ENCODE peak calls at places on chromosomes 11 and 22, in four cellular contexts. O, C, Q and J are unnamed samples.

GRCh38 chr11:20077973-20078372 is 82.3 kb downstream of the DBX1 start:
- DNase-seq in C (no peak), O (no peak), Q (no peak), J (no peak)

GRCh38 chr11:75320643-75321042 is 30.8 kb downstream of the ARRB1 start:
- DNase-seq in Q (no peak), O (no peak), C (no peak), J (no peak)

GRCh38 chr11:35116762-35117588 is 22.0 kb upstream of the CD44 start:
- DNase-seq in Q (no peak), O (no peak), C (no peak), J (no peak)

GRCh38 chr11:49995559-49995958 is 13.2 kb upstream of the OR4C12 start:
- DNase-seq in C (peak), O (peak), Q (no peak), J (peak)

GRCh38 chr22:47395481-47395880 is 633.0 kb downstream of the TBC1D22A start:
- DNase-seq in O (no peak), C (no peak), Q (no peak), J (peak)

GRCh38 chr11:35260342-35260985 is 121.5 kb downstream of the CD44 start:
- DNase-seq in Q (no peak), O (no peak), C (no peak), J (peak)

GRCh38 chr11:121297872-121298271 is 5.3 kb downstream of the SC5D start:
- DNase-seq in Q (no peak), C (no peak), O (no peak), J (no peak)

GRCh38 chr11:10693509-10694071 is at the start of gene IRAG1:
- DNase-seq in O (no peak), C (no peak), Q (no peak), J (no peak)

GRCh38 chr22:43418079-43418825 is 6.4 kb downstream of the MPPED1 start:
- DNase-seq in C (no peak), Q (no peak), O (no peak), J (no peak)

GRCh38 chr11:114077482-114078305 is 18.2 kb downstream of the ZBTB16 start:
- DNase-seq in O (no peak), C (no peak), Q (no peak), J (no peak)

DNA sequence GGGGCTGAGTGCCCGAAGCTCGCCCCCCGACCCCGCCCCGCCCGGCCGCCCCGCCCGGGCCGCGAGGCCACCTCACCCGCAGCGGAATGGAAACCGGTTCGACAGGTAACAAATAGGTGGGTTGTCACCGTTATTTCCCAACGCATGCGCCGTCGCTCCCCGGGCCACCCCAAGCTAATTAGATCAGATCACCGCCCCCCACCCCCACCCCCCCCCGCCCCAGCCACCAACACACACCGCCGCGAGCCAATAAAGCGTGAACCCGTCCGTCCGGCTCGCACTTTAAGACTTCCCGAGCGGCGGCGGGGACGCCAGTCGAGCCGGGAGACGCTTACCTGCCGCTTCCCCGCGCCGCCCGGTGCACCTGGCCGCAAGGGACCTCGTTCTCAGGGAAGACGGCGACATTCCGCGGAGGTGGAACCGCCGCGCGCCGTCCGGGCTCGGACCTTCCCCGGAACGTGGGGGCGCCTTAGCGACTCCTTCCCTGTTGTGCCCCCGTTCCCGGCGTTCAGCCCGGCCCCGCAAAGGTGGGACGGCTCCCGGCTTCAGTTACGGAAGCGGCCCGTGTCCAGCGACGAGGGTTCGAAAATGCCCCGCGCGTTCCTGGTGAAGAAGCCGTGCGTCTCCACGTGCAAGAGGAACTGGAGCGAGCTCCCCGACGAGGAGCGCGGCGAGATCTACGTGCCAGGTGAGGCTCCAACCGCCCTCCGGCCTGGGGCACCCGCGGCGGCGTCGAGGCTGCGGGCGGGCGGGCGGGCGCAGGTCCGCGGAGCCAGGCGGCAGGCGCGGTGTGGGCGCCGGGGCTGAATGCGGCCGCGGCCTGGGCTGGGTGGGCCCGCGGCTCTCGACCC is at the start of gene OVOL1:
- DNase-seq in O (no peak), Q (no peak), C (no peak), J (no peak)
- TF ChIP-seq POLR2AphosphoS2 in O (no peak), Q (no peak), C (no peak), J (no peak)

DNA sequence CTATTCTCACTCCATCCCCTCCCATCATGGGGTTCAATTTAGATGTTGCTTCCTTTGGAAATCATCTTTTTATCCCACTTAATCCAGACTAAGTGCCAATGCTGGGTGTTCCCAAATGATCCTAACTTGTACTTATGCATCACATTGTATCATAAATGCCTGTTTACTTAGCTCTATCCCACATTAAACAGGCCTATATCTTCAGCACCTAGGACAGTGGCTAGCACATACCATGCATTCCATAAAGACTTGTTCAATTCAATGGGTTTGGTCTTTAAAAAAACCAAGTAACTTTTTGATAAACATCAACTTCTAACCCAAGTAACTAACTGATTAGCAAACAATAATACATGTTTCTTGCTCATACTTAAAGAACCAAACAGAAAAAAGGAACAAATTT is 40.6 kb downstream of the RSF1 start:
- DNase-seq in C (peak), Q (no peak), O (no peak), J (peak)
- TF ChIP-seq REST in C (peak), Q (peak), O (peak), J (peak)

GRCh38 chr11:83061883-83062282 is 9.8 kb downstream of the RAB30 start:
- DNase-seq in Q (peak), O (no peak), C (no peak), J (no peak)
- TF ChIP-seq POLR2AphosphoS2 in Q (no peak), O (no peak), C (no peak), J (no peak)

DNA sequence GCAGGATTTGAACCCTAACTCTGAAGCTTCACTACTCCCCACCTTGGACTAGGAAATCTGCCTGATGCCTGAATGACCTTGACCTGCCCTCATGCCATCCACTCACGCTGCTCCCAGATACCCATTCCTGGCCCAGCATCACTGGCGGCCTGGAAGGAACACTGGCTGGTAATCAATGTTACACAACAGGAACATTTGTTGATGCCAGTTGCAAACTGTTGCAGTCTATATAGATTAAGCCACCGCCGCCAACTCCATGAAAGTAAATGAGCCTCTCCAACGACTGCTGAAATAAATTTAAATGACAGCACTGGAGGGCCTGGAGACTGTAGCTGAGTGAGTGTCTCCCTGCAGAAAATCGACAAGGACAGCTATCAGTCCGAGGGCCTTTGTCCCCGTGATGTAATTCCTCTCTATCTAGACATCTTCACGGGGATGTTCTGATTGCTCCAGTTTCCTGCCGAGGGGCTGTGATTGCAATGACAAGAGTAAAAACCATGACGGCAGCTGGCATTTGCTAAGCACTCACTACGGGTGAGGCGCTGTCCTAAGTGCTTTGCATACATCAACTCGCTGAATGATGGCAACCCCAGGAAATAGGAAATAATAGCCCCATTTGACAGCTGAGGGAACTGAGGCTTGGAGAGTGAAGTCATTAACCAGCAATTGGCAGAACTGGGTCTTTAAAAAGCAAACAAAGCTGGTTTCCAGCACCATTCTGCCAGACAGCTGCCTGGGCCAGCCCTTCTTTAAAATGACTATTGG is 120.4 kb downstream of the SEZ6L start:
- DNase-seq in O (no peak), C (no peak), Q (no peak), J (no peak)
- TF ChIP-seq REST in O (no peak), C (no peak), Q (no peak), J (no peak)

DNA sequence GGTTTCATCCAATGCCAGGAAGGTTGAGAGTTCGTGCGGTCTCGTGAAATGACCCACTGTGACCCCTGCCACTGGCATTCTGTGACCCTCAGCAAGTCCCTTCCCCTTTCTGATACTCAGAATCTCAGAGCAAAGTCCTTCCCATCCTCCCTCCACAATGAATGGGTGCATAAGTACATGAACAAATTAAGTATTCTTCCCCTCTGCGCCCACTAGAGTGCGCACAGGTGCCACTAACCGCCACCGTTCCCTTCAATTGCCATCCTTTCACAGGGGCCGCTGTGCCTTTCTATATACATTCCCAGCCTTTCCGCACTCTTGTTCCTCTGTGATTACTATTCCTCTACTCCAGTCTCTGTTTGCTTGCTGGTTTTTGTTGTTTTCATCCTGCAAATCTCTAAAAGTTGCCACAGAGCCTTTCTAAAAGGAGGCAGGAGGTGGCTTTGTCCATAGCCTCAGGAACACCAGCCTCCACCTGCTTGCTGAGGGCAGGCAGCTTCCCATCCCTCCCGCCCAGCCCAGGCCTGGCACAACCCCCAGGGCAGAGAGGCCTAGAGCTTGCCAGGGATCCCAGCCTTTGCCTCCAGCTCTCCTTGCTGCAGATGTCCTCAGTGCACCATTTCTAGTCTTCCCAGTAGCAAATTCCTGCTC is 6.7 kb upstream of the AP1B1 start:
- DNase-seq in C (peak), O (peak), Q (no peak), J (peak)
- TF ChIP-seq POLR2AphosphoS2 in C (no peak), O (no peak), Q (no peak), J (no peak)

GRCh38 chr22:29167032-29167911 is 38.4 kb upstream of the EMID1 start:
- DNase-seq in Q (peak), O (no peak), C (no peak), J (no peak)

GRCh38 chr22:29172216-29172615 is 33.5 kb upstream of the EMID1 start:
- DNase-seq in Q (no peak), C (no peak), O (no peak), J (no peak)

GRCh38 chr22:29166180-29166579 is 39.5 kb upstream of the EMID1 start:
- DNase-seq in Q (no peak), O (no peak), C (no peak), J (no peak)

GRCh38 chr22:29175312-29175835 is 30.3 kb upstream of the EMID1 start:
- DNase-seq in O (no peak), C (no peak), Q (no peak), J (no peak)

DNA sequence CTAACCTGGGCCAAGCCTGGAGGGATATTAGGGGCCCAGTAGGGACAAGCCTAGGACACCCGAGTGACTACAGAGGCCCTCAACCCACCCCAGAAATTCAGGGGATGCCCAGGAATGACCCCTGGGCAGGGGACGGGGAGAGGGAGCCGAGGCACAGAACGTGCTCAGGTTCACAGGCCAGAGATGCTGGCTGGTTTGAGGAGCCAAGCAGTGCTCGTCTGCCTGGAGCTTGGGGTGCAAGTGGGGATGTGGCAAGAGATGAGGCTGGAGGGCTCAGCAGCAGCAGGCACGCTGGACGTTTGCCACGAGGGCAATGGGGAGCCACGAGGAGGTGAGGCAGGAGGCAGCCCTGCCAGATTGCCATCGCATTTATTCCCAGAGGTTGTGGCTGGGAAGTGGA is 34.0 kb upstream of the EMID1 start:
- DNase-seq in O (no peak), Q (no peak), C (no peak), J (no peak)
- TF ChIP-seq REST in O (no peak), Q (no peak), C (no peak), J (no peak)

GRCh38 chr11:134613646-134614045 is 201.6 kb upstream of the B3GAT1 start:
- DNase-seq in C (no peak), Q (no peak), O (no peak), J (no peak)
- TF ChIP-seq POLR2AphosphoS2 in C (no peak), Q (no peak), O (no peak), J (no peak)

GRCh38 chr11:1845571-1846452 is 7.0 kb downstream of the TNNI2 start:
- DNase-seq in Q (no peak), O (no peak), C (no peak), J (no peak)

GRCh38 chr11:1848640-1849265 is 4.1 kb upstream of the LSP1 start:
- DNase-seq in O (no peak), Q (no peak), C (no peak), J (no peak)

GRCh38 chr11:1846453-1846932 is 6.4 kb upstream of the LSP1 start:
- DNase-seq in C (no peak), Q (no peak), O (no peak), J (no peak)

GRCh38 chr11:1847941-1848639 is 4.8 kb upstream of the LSP1 start:
- DNase-seq in O (no peak), C (no peak), Q (no peak), J (no peak)

GRCh38 chr11:1847006-1847735 is 5.7 kb upstream of the LSP1 start:
- DNase-seq in Q (no peak), C (no peak), O (no peak), J (no peak)
- TF ChIP-seq REST in Q (no peak), C (no peak), O (no peak), J (no peak)